ENCODE peak calls at places on chromosomes 2 and 18, in six cellular contexts. H is NCI-H345, G is NCI-H524, V is chondrocyte, B is cerebellum, F is AG08395. S is an unnamed sample.
A peak's percentile ranks its signal among the peaks of the same experiment; 100 is the strongest.

GRCh38 chr2:110867078-110867477 is 134.7 kb downstream of the ACOXL start:
- DNase-seq in H (no peak), G (no peak), V (no peak), B (no peak), F (no peak), S (no peak)

GRCh38 chr2:75503048-75503607 is 57.6 kb downstream of the EVA1A start:
- DNase-seq in H (no peak), G (no peak), V (no peak), B (no peak), F (peak; percentile 85), S (no peak)

GRCh38 chr2:136126527-136126926 is 8.6 kb upstream of the CXCR4 start:
- DNase-seq in H (peak; percentile 79), G (no peak), V (no peak), B (no peak), F (no peak), S (no peak)

GRCh38 chr2:136422512-136422911 is 304.6 kb upstream of the CXCR4 start:
- DNase-seq in H (no peak), G (no peak), V (no peak), B (no peak), F (no peak), S (no peak)

GRCh38 chr2:2825516-2826208 is 494.6 kb upstream of the MYT1L start:
- DNase-seq in H (no peak), G (peak; percentile 86), V (no peak), B (no peak), F (no peak), S (no peak)

GRCh38 chr2:101356486-101356885 is 30.8 kb downstream of the CREG2 start:
- DNase-seq in H (no peak), G (no peak), V (no peak), B (no peak), F (no peak), S (no peak)

GRCh38 chr18:63365909-63366269 is 1.1 kb downstream of the KDSR start:
- DNase-seq in H (no peak), G (peak; percentile 42), V (no peak), B (no peak), F (peak; percentile 3), S (no peak)

GRCh38 chr2:199819746-199820145 is 31.2 kb downstream of the FTCDNL1 start:
- DNase-seq in H (no peak), G (no peak), V (no peak), B (no peak), F (no peak), S (no peak)

GRCh38 chr2:45288532-45288931 is 279.3 kb upstream of the SIX2 start:
- DNase-seq in H (no peak), G (no peak), V (no peak), B (no peak), F (peak; percentile 25), S (no peak)

GRCh38 chr2:200578778-200579177 is 7.0 kb upstream of the AOX1 start:
- DNase-seq in H (no peak), G (peak; percentile 42), V (no peak), B (no peak), F (no peak), S (no peak)

GRCh38 chr2:163469561-163469962 is 266.2 kb downstream of the FIGN start:
- DNase-seq in H (no peak), G (no peak), V (no peak), B (no peak), F (no peak), S (no peak)

GRCh38 chr2:239293450-239294430 is 107.1 kb downstream of the HDAC4 start:
- DNase-seq in H (no peak), G (no peak), V (peak; percentile 79), B (no peak), F (no peak), S (no peak)

GRCh38 chr2:181658444-181658843 is 1.5 kb upstream of the CERKL start:
- DNase-seq in H (no peak), G (peak; percentile 94), V (no peak), B (peak; percentile 44), F (no peak), S (no peak)

GRCh38 chr2:74632209-74632938 is 15.8 kb downstream of the M1AP start:
- DNase-seq in H (no peak), G (peak; percentile 93), V (no peak), B (no peak), F (peak; percentile 17), S (no peak)

GRCh38 chr18:8809514-8809913 is 104.2 kb downstream of the MTCL1 start:
- DNase-seq in H (no peak), G (no peak), V (no peak), B (no peak), F (no peak), S (no peak)

GRCh38 chr18:9987931-9988330 is 74.1 kb downstream of the VAPA start:
- DNase-seq in H (peak; percentile 74), G (no peak), V (no peak), B (no peak), F (no peak), S (no peak)

GRCh38 chr18:79765491-79766245 is 32.1 kb upstream of the KCNG2 start:
- DNase-seq in H (no peak), G (peak; percentile 39), V (no peak), B (no peak), F (peak; percentile 79), S (no peak)

GRCh38 chr2:186543561-186544131 is 46.2 kb upstream of the ITGAV start:
- DNase-seq in H (no peak), G (no peak), V (no peak), B (no peak), F (peak; percentile 20), S (no peak)

GRCh38 chr2:148021059-148021985 is at the start of gene MBD5:
- DNase-seq in H (peak; percentile 56), G (peak; percentile 72), V (no peak), B (peak; percentile 12), F (peak; percentile 15), S (peak; percentile 72)

GRCh38 chr18:62420151-62420512 is 95.0 kb downstream of the TNFRSF11A start:
- DNase-seq in H (no peak), G (no peak), V (no peak), B (no peak), F (peak; percentile 34), S (no peak)

GRCh38 chr2:134301099-134301970 is 47.5 kb downstream of the MGAT5 start:
- DNase-seq in H (no peak), G (no peak), V (no peak), B (no peak), F (peak; percentile 21), S (no peak)

GRCh38 chr2:172408143-172408766 is 19.1 kb upstream of the ITGA6 start:
- DNase-seq in H (peak; percentile 93), G (peak; percentile 38), V (no peak), B (peak; percentile 28), F (no peak), S (no peak)

GRCh38 chr2:162261032-162261945 is 18.0 kb upstream of the FAP start:
- DNase-seq in H (peak; percentile 2), G (no peak), V (no peak), B (no peak), F (peak; percentile 53), S (no peak)

GRCh38 chr2:42180300-42180699 is 11.1 kb downstream of the EML4 start:
- DNase-seq in H (no peak), G (no peak), V (no peak), B (no peak), F (no peak), S (no peak)

S was measured in NCI-H1694 treated with DMSO at 0.1 percent for 48 hours.